ENCODE peak calls at places on chromosomes 6 and 20, in eight cellular contexts. One of them, this sample, is unnamed.

GRCh38 chr6:44198684-44199083 is 18.0 kb upstream of the MYMX start:
- DNase-seq in GM23338: no peak
- DNase-seq in HepG2: no peak
- DNase-seq in GM12878: no peak
- DNase-seq in endothelial cell of umbilical vein: no peak
- DNase-seq in stomach: no peak
- DNase-seq in breast epithelium: no peak
- DNase-seq in HL-60: no peak
- DNase-seq in this sample: no peak

GRCh38 chr6:73180718-73181619 is 44.3 kb downstream of the KHDC1L start:
- DNase-seq in GM23338: peak; percentile 61
- DNase-seq in HepG2: peak; percentile 39
- DNase-seq in GM12878: peak; percentile 53
- DNase-seq in endothelial cell of umbilical vein: peak; percentile 55
- DNase-seq in stomach: no peak
- DNase-seq in breast epithelium: no peak
- DNase-seq in HL-60: peak; percentile 13
- DNase-seq in this sample: no peak

GRCh38 chr6:127300411-127300810 is 33.7 kb downstream of the RNF146 start:
- DNase-seq in GM23338: peak; percentile 55
- DNase-seq in HepG2: no peak
- DNase-seq in GM12878: no peak
- DNase-seq in endothelial cell of umbilical vein: peak; percentile 65
- DNase-seq in stomach: no peak
- DNase-seq in breast epithelium: no peak
- DNase-seq in HL-60: no peak
- DNase-seq in this sample: no peak

GRCh38 chr6:144131248-144131709 is 19.0 kb upstream of the STX11 start:
- DNase-seq in GM23338: no peak
- DNase-seq in HepG2: no peak
- DNase-seq in GM12878: no peak
- DNase-seq in endothelial cell of umbilical vein: peak; percentile 90
- DNase-seq in stomach: no peak
- DNase-seq in breast epithelium: no peak
- DNase-seq in HL-60: no peak
- DNase-seq in this sample: no peak

GRCh38 chr6:120410586-120410985 is 923.7 kb downstream of the TBC1D32 start:
- DNase-seq in GM23338: no peak
- DNase-seq in HepG2: no peak
- DNase-seq in GM12878: no peak
- DNase-seq in endothelial cell of umbilical vein: no peak
- DNase-seq in stomach: no peak
- DNase-seq in breast epithelium: no peak
- DNase-seq in HL-60: no peak
- DNase-seq in this sample: no peak

GRCh38 chr20:44734938-44735337 is 10.7 kb upstream of the KCNK15 start:
- DNase-seq in GM23338: peak; percentile 82
- DNase-seq in HepG2: no peak
- DNase-seq in GM12878: no peak
- DNase-seq in endothelial cell of umbilical vein: no peak
- DNase-seq in stomach: no peak
- DNase-seq in breast epithelium: no peak
- DNase-seq in HL-60: no peak
- DNase-seq in this sample: no peak

GRCh38 chr6:82268301-82268846 is 20.8 kb upstream of the IBTK start:
- DNase-seq in GM23338: no peak
- DNase-seq in HepG2: no peak
- DNase-seq in GM12878: no peak
- DNase-seq in endothelial cell of umbilical vein: peak; percentile 40
- DNase-seq in stomach: no peak
- DNase-seq in breast epithelium: no peak
- DNase-seq in HL-60: no peak
- DNase-seq in this sample: no peak

GRCh38 chr6:42028234-42029061 is 21.9 kb upstream of the TAF8 start:
- DNase-seq in GM23338: no peak
- DNase-seq in HepG2: no peak
- DNase-seq in GM12878: no peak
- DNase-seq in endothelial cell of umbilical vein: peak; percentile 62
- DNase-seq in stomach: no peak
- DNase-seq in breast epithelium: no peak
- DNase-seq in HL-60: peak; percentile 90
- DNase-seq in this sample: no peak

GRCh38 chr6:118982256-118982911 is 47.4 kb upstream of the MCM9 start:
- DNase-seq in GM23338: no peak
- DNase-seq in HepG2: no peak
- DNase-seq in GM12878: no peak
- DNase-seq in endothelial cell of umbilical vein: no peak
- DNase-seq in stomach: no peak
- DNase-seq in breast epithelium: no peak
- DNase-seq in HL-60: no peak
- DNase-seq in this sample: no peak

GRCh38 chr6:90156861-90157260 is 139.8 kb downstream of the BACH2 start:
- DNase-seq in GM23338: no peak
- DNase-seq in HepG2: no peak
- DNase-seq in GM12878: no peak
- DNase-seq in endothelial cell of umbilical vein: no peak
- DNase-seq in stomach: no peak
- DNase-seq in breast epithelium: no peak
- DNase-seq in HL-60: no peak
- DNase-seq in this sample: no peak

GRCh38 chr6:83169511-83169910 is 23.6 kb downstream of the PGM3 start:
- DNase-seq in GM23338: no peak
- DNase-seq in HepG2: no peak
- DNase-seq in GM12878: no peak
- DNase-seq in endothelial cell of umbilical vein: no peak
- DNase-seq in stomach: no peak
- DNase-seq in breast epithelium: no peak
- DNase-seq in HL-60: no peak
- DNase-seq in this sample: no peak

GRCh38 chr6:138278326-138278725 is 60.0 kb upstream of the PBOV1 start:
- DNase-seq in GM23338: peak; percentile 61
- DNase-seq in HepG2: peak; percentile 64
- DNase-seq in GM12878: no peak
- DNase-seq in endothelial cell of umbilical vein: no peak
- DNase-seq in stomach: no peak
- DNase-seq in breast epithelium: no peak
- DNase-seq in HL-60: no peak
- DNase-seq in this sample: no peak

GRCh38 chr6:99393698-99394531 is at the start of gene COQ3:
- DNase-seq in GM23338: peak; percentile 96
- DNase-seq in HepG2: peak; percentile 84
- DNase-seq in GM12878: peak; percentile 33
- DNase-seq in endothelial cell of umbilical vein: peak; percentile 85
- DNase-seq in stomach: peak; percentile 64
- DNase-seq in breast epithelium: peak; percentile 58
- DNase-seq in HL-60: peak; percentile 25
- DNase-seq in this sample: peak; percentile 65

GRCh38 chr20:62762376-62762775 is 33.9 kb upstream of the MRGBP start:
- DNase-seq in GM23338: no peak
- DNase-seq in HepG2: no peak
- DNase-seq in GM12878: no peak
- DNase-seq in endothelial cell of umbilical vein: no peak
- DNase-seq in stomach: no peak
- DNase-seq in breast epithelium: no peak
- DNase-seq in HL-60: no peak
- DNase-seq in this sample: no peak

GRCh38 chr6:137543114-137543513 is 48.9 kb upstream of the OLIG3 start:
- DNase-seq in GM23338: peak; percentile 36
- DNase-seq in HepG2: no peak
- DNase-seq in GM12878: no peak
- DNase-seq in endothelial cell of umbilical vein: no peak
- DNase-seq in stomach: no peak
- DNase-seq in breast epithelium: no peak
- DNase-seq in HL-60: no peak
- DNase-seq in this sample: no peak

GRCh38 chr6:2037230-2037926 is 208.0 kb downstream of the GMDS start:
- DNase-seq in GM23338: peak; percentile 59
- DNase-seq in HepG2: no peak
- DNase-seq in GM12878: no peak
- DNase-seq in endothelial cell of umbilical vein: peak; percentile 22
- DNase-seq in stomach: no peak
- DNase-seq in breast epithelium: no peak
- DNase-seq in HL-60: no peak
- DNase-seq in this sample: no peak

GRCh38 chr6:52231411-52232127 is 12.7 kb downstream of the IL17F start:
- DNase-seq in GM23338: no peak
- DNase-seq in HepG2: no peak
- DNase-seq in GM12878: peak; percentile 55
- DNase-seq in endothelial cell of umbilical vein: no peak
- DNase-seq in stomach: no peak
- DNase-seq in breast epithelium: no peak
- DNase-seq in HL-60: no peak
- DNase-seq in this sample: no peak

GRCh38 chr6:37106982-37107453 is 62.9 kb upstream of the PIM1 start:
- DNase-seq in GM23338: no peak
- DNase-seq in HepG2: peak; percentile 88
- DNase-seq in GM12878: no peak
- DNase-seq in endothelial cell of umbilical vein: no peak
- DNase-seq in stomach: no peak
- DNase-seq in breast epithelium: no peak
- DNase-seq in HL-60: no peak
- DNase-seq in this sample: no peak

GRCh38 chr6:97524846-97525245 is 241.8 kb upstream of the MMS22L start:
- DNase-seq in GM23338: peak; percentile 80
- DNase-seq in HepG2: no peak
- DNase-seq in GM12878: no peak
- DNase-seq in endothelial cell of umbilical vein: no peak
- DNase-seq in stomach: no peak
- DNase-seq in breast epithelium: no peak
- DNase-seq in HL-60: no peak
- DNase-seq in this sample: no peak

GRCh38 chr6:43708857-43709653 is 21.5 kb upstream of the MRPS18A start:
- DNase-seq in GM23338: no peak
- DNase-seq in HepG2: no peak
- DNase-seq in GM12878: no peak
- DNase-seq in endothelial cell of umbilical vein: peak; percentile 56
- DNase-seq in stomach: no peak
- DNase-seq in breast epithelium: no peak
- DNase-seq in HL-60: peak; percentile 64
- DNase-seq in this sample: no peak

GRCh38 chr20:49501917-49502316 is 19.4 kb upstream of the KCNB1 start:
- DNase-seq in GM23338: peak; percentile 73
- DNase-seq in HepG2: peak; percentile 57
- DNase-seq in GM12878: no peak
- DNase-seq in endothelial cell of umbilical vein: peak; percentile 14
- DNase-seq in stomach: no peak
- DNase-seq in breast epithelium: no peak
- DNase-seq in HL-60: no peak
- DNase-seq in this sample: no peak

DNA sequence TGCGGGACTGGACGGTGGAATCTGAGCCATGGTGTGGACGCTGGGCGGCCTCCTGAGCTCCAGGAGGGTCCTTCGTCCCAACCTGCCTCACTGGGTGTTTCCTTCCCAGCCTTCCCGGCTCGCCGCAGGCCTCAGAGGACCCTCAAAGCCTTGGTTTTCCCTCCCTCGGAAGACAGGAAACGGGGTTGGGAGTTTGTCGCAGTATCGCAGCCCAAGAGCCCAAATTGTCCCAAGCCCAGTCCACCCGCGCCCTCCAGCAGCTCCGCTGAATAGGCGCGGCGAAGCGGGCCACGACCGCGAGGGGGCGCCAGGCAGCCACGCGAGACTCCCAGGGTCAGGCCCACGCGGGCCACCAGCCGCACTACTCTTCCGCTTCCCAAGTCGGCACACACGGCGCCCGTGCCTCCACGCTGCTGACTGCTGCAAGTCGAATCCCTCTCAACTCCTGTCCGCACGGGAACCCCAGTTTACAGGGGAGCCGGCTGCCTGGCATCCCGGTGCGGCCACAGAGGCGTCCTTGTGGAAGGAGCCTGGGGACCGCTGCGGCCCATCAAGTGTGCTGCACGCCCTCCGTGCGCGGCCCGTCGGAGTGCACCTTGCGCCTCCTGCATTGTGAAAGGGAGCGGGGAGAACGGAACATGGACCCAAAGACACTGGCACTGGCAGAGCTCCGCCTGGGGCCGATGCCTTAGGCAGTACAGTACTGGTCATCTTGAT is 40.4 kb upstream of the HMGA1 start:
- DNase-seq in GM23338: peak; percentile 83
- DNase-seq in HepG2: no peak
- DNase-seq in GM12878: peak; percentile 28
- DNase-seq in endothelial cell of umbilical vein: peak; percentile 70
- DNase-seq in stomach: peak; percentile 90
- DNase-seq in breast epithelium: peak; percentile 85
- DNase-seq in HL-60: peak; percentile 84
- DNase-seq in this sample: peak; percentile 92
- TF ChIP-seq POLR2AphosphoS5 in GM23338: no peak
- TF ChIP-seq POLR2AphosphoS5 in HepG2: no peak
- TF ChIP-seq POLR2AphosphoS5 in GM12878: no peak
- TF ChIP-seq POLR2AphosphoS5 in endothelial cell of umbilical vein: peak; percentile 49
- TF ChIP-seq POLR2AphosphoS5 in stomach: no peak
- TF ChIP-seq POLR2AphosphoS5 in breast epithelium: no peak
- TF ChIP-seq POLR2AphosphoS5 in HL-60: peak; percentile 57
- TF ChIP-seq POLR2AphosphoS5 in this sample: no peak

GRCh38 chr6:140897804-140898573 is 1234.7 kb upstream of the GJE1 start:
- DNase-seq in GM23338: no peak
- DNase-seq in HepG2: peak; percentile 85
- DNase-seq in GM12878: no peak
- DNase-seq in endothelial cell of umbilical vein: no peak
- DNase-seq in stomach: no peak
- DNase-seq in breast epithelium: no peak
- DNase-seq in HL-60: peak; percentile 70
- DNase-seq in this sample: no peak
- TF ChIP-seq POLR2AphosphoS5 in GM23338: no peak
- TF ChIP-seq POLR2AphosphoS5 in HepG2: peak; percentile 94
- TF ChIP-seq POLR2AphosphoS5 in GM12878: no peak
- TF ChIP-seq POLR2AphosphoS5 in endothelial cell of umbilical vein: no peak
- TF ChIP-seq POLR2AphosphoS5 in stomach: no peak
- TF ChIP-seq POLR2AphosphoS5 in breast epithelium: no peak
- TF ChIP-seq POLR2AphosphoS5 in HL-60: peak; percentile 86
- TF ChIP-seq POLR2AphosphoS5 in this sample: no peak

GRCh38 chr6:101018157-101018556 is 137.0 kb upstream of the ASCC3 start:
- DNase-seq in GM23338: no peak
- DNase-seq in HepG2: no peak
- DNase-seq in GM12878: no peak
- DNase-seq in endothelial cell of umbilical vein: no peak
- DNase-seq in stomach: no peak
- DNase-seq in breast epithelium: no peak
- DNase-seq in HL-60: no peak
- DNase-seq in this sample: no peak
- TF ChIP-seq POLR2AphosphoS5 in GM23338: no peak
- TF ChIP-seq POLR2AphosphoS5 in HepG2: no peak
- TF ChIP-seq POLR2AphosphoS5 in GM12878: no peak
- TF ChIP-seq POLR2AphosphoS5 in endothelial cell of umbilical vein: no peak
- TF ChIP-seq POLR2AphosphoS5 in stomach: no peak
- TF ChIP-seq POLR2AphosphoS5 in breast epithelium: no peak
- TF ChIP-seq POLR2AphosphoS5 in HL-60: no peak
- TF ChIP-seq POLR2AphosphoS5 in this sample: no peak

GRCh38 chr6:68634503-68635411 is at the start of gene ADGRB3:
- DNase-seq in GM23338: peak; percentile 79
- DNase-seq in HepG2: peak; percentile 28
- DNase-seq in GM12878: no peak
- DNase-seq in endothelial cell of umbilical vein: peak; percentile 42
- DNase-seq in stomach: peak; percentile 46
- DNase-seq in breast epithelium: peak; percentile 53
- DNase-seq in HL-60: peak; percentile 18
- DNase-seq in this sample: peak; percentile 32
- TF ChIP-seq POLR2AphosphoS5 in GM23338: no peak
- TF ChIP-seq POLR2AphosphoS5 in HepG2: no peak
- TF ChIP-seq POLR2AphosphoS5 in GM12878: no peak
- TF ChIP-seq POLR2AphosphoS5 in endothelial cell of umbilical vein: peak; percentile 20
- TF ChIP-seq POLR2AphosphoS5 in stomach: no peak
- TF ChIP-seq POLR2AphosphoS5 in breast epithelium: no peak
- TF ChIP-seq POLR2AphosphoS5 in HL-60: no peak
- TF ChIP-seq POLR2AphosphoS5 in this sample: no peak

This sample was measured in GM12892.